ENCODE peak calls at places on chromosomes 4 and X, in nine cellular contexts. L, J, P, H, X, O, W, E and N are unnamed samples.

GRCh38 chr4:135256111-135256510 is 1054.5 kb upstream of the PABPC4L start:
- DNase-seq in E (no peak), W (no peak), J (no peak), L (peak), H (no peak), X (no peak), O (no peak), P (no peak), N (no peak)

GRCh38 chr4:24582235-24582863 is 2.0 kb downstream of the DHX15 start:
- DNase-seq in H (no peak), O (no peak), E (no peak), X (no peak), L (no peak), P (no peak), J (no peak), W (no peak), N (no peak)

GRCh38 chrX:9127991-9128390 is 94.1 kb upstream of the FAM9B start:
- DNase-seq in H (no peak), O (no peak), J (no peak), L (no peak), W (no peak), P (no peak), X (no peak), E (no peak), N (no peak)

GRCh38 chr4:1982124-1983052 is 26.4 kb downstream of the NELFA start:
- DNase-seq in L (no peak), J (no peak), O (no peak), W (peak), H (no peak), P (no peak), X (no peak), E (no peak), N (no peak)

GRCh38 chr4:95985791-95986190 is 145.9 kb downstream of the PDHA2 start:
- DNase-seq in L (no peak), X (no peak), O (no peak), E (no peak), J (no peak), P (no peak), W (no peak), H (no peak), N (no peak)

GRCh38 chrX:133939655-133940054 is 45.7 kb downstream of the GPC3 start:
- DNase-seq in W (no peak), J (no peak), L (no peak), P (no peak), X (no peak), H (no peak), O (no peak), E (no peak), N (no peak)

GRCh38 chr4:19694829-19695228 is 556.9 kb upstream of the SLIT2 start:
- DNase-seq in O (no peak), X (peak), P (no peak), W (no peak), E (no peak), J (no peak), L (no peak), H (no peak), N (no peak)

GRCh38 chr4:66636321-66636720 is 909.0 kb downstream of the CENPC start:
- DNase-seq in X (no peak), O (no peak), L (no peak), P (no peak), E (no peak), W (no peak), J (no peak), H (no peak), N (no peak)

GRCh38 chr4:128228778-128229457 is 58.7 kb downstream of the PGRMC2 start:
- DNase-seq in J (no peak), O (no peak), H (no peak), P (no peak), W (no peak), X (no peak), L (peak), E (no peak), N (no peak)

GRCh38 chrX:105483011-105483410 is 262.5 kb upstream of the TEX13A start:
- DNase-seq in L (peak), H (no peak), X (no peak), E (no peak), O (no peak), W (peak), P (no peak), J (no peak), N (no peak)

GRCh38 chr4:185357220-185357619 is 38.5 kb downstream of the LRP2BP start:
- DNase-seq in H (no peak), L (no peak), J (no peak), X (no peak), P (no peak), W (no peak), E (no peak), O (no peak), N (no peak)

GRCh38 chr4:82708982-82709381 is 89.6 kb downstream of the SCD5 start:
- DNase-seq in H (no peak), P (no peak), W (no peak), O (no peak), J (no peak), E (no peak), L (no peak), X (no peak), N (no peak)

GRCh38 chr4:61401771-61402170 is 201.6 kb downstream of the ADGRL3 start:
- DNase-seq in X (no peak), P (no peak), W (no peak), E (peak), H (no peak), O (no peak), J (no peak), L (no peak), N (no peak)

GRCh38 chrX:7318661-7319060 is 170.7 kb upstream of the PUDP start:
- DNase-seq in W (no peak), J (no peak), X (no peak), E (no peak), P (no peak), O (no peak), L (no peak), H (no peak), N (no peak)

GRCh38 chr4:150150545-150151156 is 72.4 kb downstream of the DCLK2 start:
- DNase-seq in H (no peak), X (no peak), P (no peak), O (no peak), W (no peak), E (peak), L (no peak), J (no peak), N (no peak)

GRCh38 chr4:138035781-138036258 is 206.3 kb downstream of the SLC7A11 start:
- DNase-seq in W (peak), L (peak), X (no peak), O (no peak), P (no peak), J (no peak), H (no peak), E (peak), N (no peak)

GRCh38 chrX:140505421-140506337 is 810 bp upstream of the SOX3 start:
- DNase-seq in P (no peak), O (peak), E (no peak), H (no peak), X (no peak), W (no peak), L (no peak), J (no peak), N (no peak)

GRCh38 chr4:76781698-76782595 is 116.0 kb downstream of the SOWAHB start:
- DNase-seq in W (peak), H (no peak), X (no peak), O (peak), P (no peak), E (no peak), J (no peak), L (peak), N (no peak)

GRCh38 chr4:76867880-76868655 is 29.9 kb downstream of the SOWAHB start:
- DNase-seq in E (no peak), P (no peak), O (peak), H (no peak), J (no peak), W (no peak), X (no peak), L (no peak), N (no peak)

GRCh38 chrX:39152106-39152649 is 350.9 kb downstream of the MID1IP1 start:
- DNase-seq in E (peak), X (no peak), H (no peak), P (peak), J (no peak), L (no peak), O (peak), W (peak), N (no peak)

GRCh38 chr4:175127314-175127713 is 209.2 kb downstream of the ADAM29 start:
- DNase-seq in L (peak), H (no peak), X (no peak), O (no peak), W (no peak), J (no peak), P (no peak), E (no peak), N (no peak)

GRCh38 chr4:175330236-175330635 is 412.1 kb downstream of the ADAM29 start:
- DNase-seq in P (no peak), L (peak), E (no peak), O (no peak), W (no peak), H (no peak), X (no peak), J (no peak), N (no peak)

GRCh38 chr4:4377683-4378082 is 9.2 kb upstream of the NSG1 start:
- DNase-seq in O (no peak), P (no peak), W (no peak), J (no peak), E (no peak), X (no peak), H (no peak), L (no peak), N (no peak)

GRCh38 chrX:38335382-38335781 is 8.1 kb upstream of the RPGR start:
- DNase-seq in O (no peak), W (no peak), L (no peak), E (no peak), H (no peak), X (no peak), J (no peak), P (no peak), N (no peak)

GRCh38 chr4:54100607-54101189 is 735 bp downstream of the GSX2 start:
- DNase-seq in H (no peak), W (no peak), P (no peak), J (no peak), O (peak), L (no peak), E (no peak), X (no peak), N (no peak)

GRCh38 chr4:105714071-105714521 is 5.5 kb downstream of the GSTCD start:
- DNase-seq in W (peak), X (no peak), L (no peak), P (no peak), E (no peak), H (no peak), J (no peak), O (no peak), N (no peak)

GRCh38 chr4:108035691-108036090 is 46.0 kb downstream of the HADH start:
- DNase-seq in O (no peak), X (no peak), W (no peak), P (no peak), H (no peak), E (no peak), J (no peak), L (no peak), N (no peak)

GRCh38 chrX:142089193-142089592 is 115.9 kb downstream of the MAGEC2 start:
- DNase-seq in P (no peak), O (no peak), W (peak), H (no peak), J (no peak), E (peak), X (no peak), L (peak), N (no peak)

GRCh38 chrX:154373340-154374306 is 811 bp downstream of the FLNA start:
- DNase-seq in W (peak), J (no peak), H (no peak), E (peak), L (peak), X (peak), O (peak), P (no peak), N (no peak)

GRCh38 chrX:12953420-12953819 is 21.5 kb upstream of the TMSB4X start:
- DNase-seq in J (no peak), E (no peak), P (no peak), L (no peak), W (no peak), H (no peak), O (no peak), X (no peak), N (no peak)

GRCh38 chr4:115119804-115120352 is 6.5 kb upstream of the NDST4 start:
- DNase-seq in H (no peak), E (no peak), W (no peak), P (no peak), X (no peak), O (no peak), J (no peak), L (no peak), N (no peak)

GRCh38 chr4:77669911-77670590 is 64.4 kb downstream of the CXCL13 start:
- DNase-seq in E (peak), W (no peak), J (no peak), H (no peak), O (no peak), X (no peak), P (no peak), L (no peak), N (no peak)

GRCh38 chr4:40254961-40255721 is 58.3 kb downstream of the RHOH start:
- DNase-seq in X (no peak), H (no peak), W (peak), E (no peak), J (no peak), L (peak), P (no peak), O (no peak), N (no peak)

GRCh38 chr4:186366326-186366725 is 100.3 kb downstream of the F11 start:
- DNase-seq in H (no peak), X (no peak), W (no peak), O (no peak), J (no peak), E (no peak), P (no peak), L (no peak), N (no peak)

GRCh38 chr4:161717084-161717483 is 446.7 kb downstream of the FSTL5 start:
- DNase-seq in W (no peak), P (no peak), L (no peak), X (no peak), O (no peak), J (no peak), H (no peak), E (no peak), N (no peak)

GRCh38 chr4:83128235-83128929 is 13.9 kb upstream of the PLAC8 start:
- DNase-seq in P (no peak), J (no peak), O (no peak), H (no peak), W (peak), X (no peak), E (no peak), L (peak), N (no peak)

GRCh38 chr4:53702334-53703266 is 111.3 kb upstream of the LNX1 start:
- DNase-seq in L (peak), J (no peak), W (peak), E (peak), H (no peak), X (peak), P (peak), O (peak), N (no peak)